ENCODE peak calls at places on chromosomes 7 and 10, in seven cellular contexts. M is testis, X is body of pancreas, U is esophagus muscularis mucosa, J is suprapubic skin, K is IMR-90, D is NB4. T is an unnamed sample.

GRCh38 chr7:98571006-98571405 is 46.1 kb upstream of the NPTX2 start:
- DNase-seq in D (no peak), K (no peak), X (no peak), U (no peak), J (no peak), M (no peak), T (no peak)

GRCh38 chr7:134985894-134986362 is 380 bp upstream of the AGBL3 start:
- DNase-seq in D (no peak), M (no peak), X (no peak), J (no peak), U (no peak), K (no peak), T (no peak)

GRCh38 chr10:13253726-13254125 is 19.6 kb upstream of the UCMA start:
- DNase-seq in U (no peak), M (no peak), X (no peak), D (no peak), K (no peak), J (no peak), T (no peak)

GRCh38 chr7:127317447-127317961 is 64.8 kb upstream of the GRM8 start:
- DNase-seq in D (no peak), M (no peak), X (no peak), U (no peak), K (peak), J (no peak), T (no peak)

GRCh38 chr7:17014693-17015092 is 132.9 kb upstream of the AGR3 start:
- DNase-seq in X (no peak), M (no peak), D (no peak), K (no peak), U (no peak), J (no peak), T (no peak)

GRCh38 chr7:150717821-150718420 is 1.5 kb downstream of the GIMAP1 start:
- DNase-seq in M (no peak), U (no peak), K (no peak), D (peak), X (no peak), J (no peak), T (no peak)

GRCh38 chr7:130299909-130300308 is 6.9 kb downstream of the CPA4 start:
- DNase-seq in K (no peak), M (no peak), J (no peak), U (no peak), D (no peak), X (no peak), T (no peak)

GRCh38 chr10:110212119-110213006 is 5.0 kb downstream of the MXI1 start:
- DNase-seq in K (no peak), X (no peak), J (no peak), D (peak), U (peak), M (peak), T (peak)

GRCh38 chr7:150965273-150965830 is 12.8 kb downstream of the KCNH2 start:
- DNase-seq in M (no peak), J (no peak), U (no peak), D (peak), X (no peak), K (no peak), T (peak)

GRCh38 chr10:99685232-99686041 is 26.1 kb downstream of the ENTPD7 start:
- DNase-seq in X (no peak), D (peak), K (no peak), J (no peak), M (no peak), U (no peak), T (no peak)

GRCh38 chr7:47944536-47945260 is 3.6 kb downstream of the PKD1L1 start:
- DNase-seq in X (no peak), U (no peak), M (no peak), D (no peak), J (no peak), K (no peak), T (no peak)

GRCh38 chr10:52818019-52818418 is 45.4 kb upstream of the MBL2 start:
- DNase-seq in D (peak), J (no peak), U (no peak), M (no peak), K (peak), X (no peak), T (peak)

GRCh38 chr7:115883629-115884028 is 146.9 kb downstream of the TFEC start:
- DNase-seq in K (no peak), X (no peak), U (no peak), M (no peak), J (no peak), D (no peak), T (no peak)

GRCh38 chr7:17672774-17673173 is 267.5 kb downstream of the SNX13 start:
- DNase-seq in K (no peak), D (no peak), M (no peak), U (no peak), X (no peak), J (no peak), T (no peak)

GRCh38 chr7:31099451-31100444 is 47.6 kb downstream of the ADCYAP1R1 start:
- DNase-seq in K (no peak), D (no peak), J (peak), U (no peak), M (no peak), X (no peak), T (no peak)

GRCh38 chr10:125761961-125762360 is 13.7 kb downstream of the MMP21 start:
- DNase-seq in K (no peak), M (no peak), U (peak), X (no peak), J (no peak), D (no peak), T (no peak)

GRCh38 chr7:117014673-117015133 is 61.4 kb downstream of the ST7 start:
- DNase-seq in J (no peak), U (no peak), M (peak), D (peak), K (peak), X (peak), T (peak)
- TF ChIP-seq POLR2A in J (no peak), U (no peak), M (no peak), D (no peak), K (no peak), X (no peak), T (peak)

GRCh38 chr7:102396710-102397019 is 502 bp downstream of the PRKRIP1 start:
- DNase-seq in U (no peak), J (no peak), K (no peak), D (no peak), X (no peak), M (no peak), T (no peak)

GRCh38 chr7:102393467-102393866 is 2.7 kb upstream of the PRKRIP1 start:
- DNase-seq in U (peak), K (no peak), J (no peak), D (no peak), X (no peak), M (no peak), T (no peak)

GRCh38 chr7:102395958-102396709 is at the start of gene PRKRIP1:
- DNase-seq in U (peak), X (peak), D (peak), M (peak), J (peak), K (peak), T (peak)

GRCh38 chr7:102398543-102398942 is 2.4 kb downstream of the PRKRIP1 start:
- DNase-seq in M (no peak), K (no peak), J (no peak), U (no peak), D (no peak), X (no peak), T (no peak)

GRCh38 chr7:102395620-102395957 is 574 bp upstream of the PRKRIP1 start:
- DNase-seq in M (no peak), U (no peak), J (no peak), D (peak), X (no peak), K (peak), T (no peak)
- TF ChIP-seq POLR2A in M (no peak), U (no peak), J (no peak), D (no peak), X (no peak), K (no peak), T (no peak)

DNA sequence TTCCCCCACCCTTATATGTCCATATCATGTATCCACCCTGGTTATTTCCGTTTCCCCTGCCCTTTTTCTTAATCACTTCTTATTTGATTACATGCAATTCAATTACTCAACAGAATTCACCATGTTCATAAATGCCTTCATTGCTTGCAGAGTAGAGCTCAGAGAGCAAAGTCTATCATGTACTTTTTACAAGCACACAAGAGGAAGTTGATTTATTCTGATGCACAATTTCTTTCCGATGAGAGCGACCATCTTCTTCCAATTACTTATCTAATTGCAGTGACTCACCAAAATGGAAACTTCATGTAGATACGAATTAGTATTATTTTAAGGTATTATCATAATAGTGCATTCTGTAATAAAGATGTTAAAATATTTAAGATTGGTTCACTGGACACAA is 430.5 kb upstream of the KLF6 start:
- DNase-seq in U (no peak), K (no peak), J (no peak), D (no peak), X (no peak), M (no peak), T (no peak)
- TF ChIP-seq POLR2A in U (no peak), K (no peak), J (no peak), D (no peak), X (no peak), M (no peak), T (no peak)

DNA sequence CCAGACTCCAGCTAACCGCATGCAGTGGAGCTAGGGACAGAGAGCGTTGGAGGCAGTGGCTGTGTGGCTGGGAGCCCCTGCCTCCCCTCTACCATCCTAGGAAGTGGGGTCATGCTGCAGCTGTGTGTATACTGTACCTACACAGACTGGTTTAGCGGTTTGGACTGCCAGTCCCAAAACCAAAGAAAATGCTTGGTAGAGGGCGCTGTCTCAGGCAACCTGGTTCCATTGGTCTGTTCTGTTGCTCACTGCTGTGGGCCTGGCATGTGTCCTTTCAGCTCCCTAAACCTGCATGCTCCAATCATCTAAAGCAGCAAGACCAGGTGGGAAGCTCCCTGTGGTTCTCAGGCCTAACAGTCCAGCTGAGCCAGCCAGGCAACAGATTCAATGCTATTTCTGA is 4.5 kb downstream of the RBP4 start:
- DNase-seq in K (no peak), J (peak), D (peak), U (no peak), M (no peak), X (no peak), T (no peak)
- TF ChIP-seq POLR2A in K (no peak), J (no peak), D (no peak), U (no peak), M (no peak), X (no peak), T (no peak)

GRCh38 chr7:39623312-39624201 is at the start of gene RALA:
- DNase-seq in U (peak), J (peak), D (peak), X (peak), K (peak), M (peak), T (peak)
- TF ChIP-seq POLR2A in U (no peak), J (peak), D (peak), X (peak), K (peak), M (peak), T (peak)

GRCh38 chr7:149090397-149091195 is at the start of gene ZNF786:
- DNase-seq in J (peak), D (peak), X (peak), M (peak), K (peak), U (peak), T (peak)
- TF ChIP-seq POLR2A in J (peak), D (peak), X (peak), M (peak), K (peak), U (peak), T (peak)

GRCh38 chr7:95545666-95546065 is 50.6 kb downstream of the PDK4 start:
- DNase-seq in U (no peak), X (no peak), D (no peak), M (no peak), K (no peak), J (no peak), T (no peak)
- TF ChIP-seq POLR2A in U (no peak), X (no peak), D (no peak), M (no peak), K (no peak), J (no peak), T (no peak)

T was measured in erythroblast.